ENCODE peak calls at places on chromosome 5, in four cellular contexts. One of them, this sample, is unnamed.
A peak's percentile ranks its signal among the peaks of the same experiment; 100 is the strongest.

GRCh38 chr5:33734541-33734940 is 157.2 kb downstream of the ADAMTS12 start:
- DNase-seq in H9: no peak
- DNase-seq in GM13977: no peak
- DNase-seq in PC-9: no peak
- DNase-seq in this sample: no peak

GRCh38 chr5:101969752-101970151 is 326.3 kb downstream of the SLCO4C1 start:
- DNase-seq in H9: no peak
- DNase-seq in GM13977: no peak
- DNase-seq in PC-9: no peak
- DNase-seq in this sample: no peak

GRCh38 chr5:152331006-152331405 is 74.1 kb downstream of the NMUR2 start:
- DNase-seq in H9: no peak
- DNase-seq in GM13977: no peak
- DNase-seq in PC-9: peak; percentile 50
- DNase-seq in this sample: no peak

GRCh38 chr5:169416583-169417196 is 115.8 kb upstream of the SLIT3 start:
- DNase-seq in H9: no peak
- DNase-seq in GM13977: peak; percentile 6
- DNase-seq in PC-9: no peak
- DNase-seq in this sample: no peak

GRCh38 chr5:178883815-178884430 is 11.8 kb upstream of the ZFP2 start:
- DNase-seq in H9: no peak
- DNase-seq in GM13977: no peak
- DNase-seq in PC-9: no peak
- DNase-seq in this sample: no peak

GRCh38 chr5:92822183-92822582 is 758.8 kb downstream of the NR2F1-AS1 start:
- DNase-seq in H9: peak; percentile 31
- DNase-seq in GM13977: no peak
- DNase-seq in PC-9: no peak
- DNase-seq in this sample: no peak

GRCh38 chr5:52073993-52074689 is 690.9 kb downstream of the ISL1 start:
- DNase-seq in H9: no peak
- DNase-seq in GM13977: no peak
- DNase-seq in PC-9: no peak
- DNase-seq in this sample: no peak

GRCh38 chr5:142915840-142916424 is 145.8 kb downstream of the ARHGAP26 start:
- DNase-seq in H9: peak; percentile 75
- DNase-seq in GM13977: peak; percentile 26
- DNase-seq in PC-9: no peak
- DNase-seq in this sample: peak; percentile 66

GRCh38 chr5:41347569-41347968 is 134.2 kb upstream of the C6 start:
- DNase-seq in H9: no peak
- DNase-seq in GM13977: no peak
- DNase-seq in PC-9: no peak
- DNase-seq in this sample: no peak

GRCh38 chr5:169142264-169142970 is 158.5 kb downstream of the SLIT3 start:
- DNase-seq in H9: no peak
- DNase-seq in GM13977: no peak
- DNase-seq in PC-9: no peak
- DNase-seq in this sample: no peak

GRCh38 chr5:155394727-155395126 is 381.2 kb downstream of the KIF4B start:
- DNase-seq in H9: no peak
- DNase-seq in GM13977: no peak
- DNase-seq in PC-9: no peak
- DNase-seq in this sample: no peak

GRCh38 chr5:55173696-55174101 is 722 bp upstream of the CDC20B start:
- DNase-seq in H9: peak; percentile 27
- DNase-seq in GM13977: peak; percentile 34
- DNase-seq in PC-9: no peak
- DNase-seq in this sample: no peak

GRCh38 chr5:101260857-101261256 is 357.8 kb upstream of the ST8SIA4 start:
- DNase-seq in H9: no peak
- DNase-seq in GM13977: no peak
- DNase-seq in PC-9: no peak
- DNase-seq in this sample: no peak

DNA sequence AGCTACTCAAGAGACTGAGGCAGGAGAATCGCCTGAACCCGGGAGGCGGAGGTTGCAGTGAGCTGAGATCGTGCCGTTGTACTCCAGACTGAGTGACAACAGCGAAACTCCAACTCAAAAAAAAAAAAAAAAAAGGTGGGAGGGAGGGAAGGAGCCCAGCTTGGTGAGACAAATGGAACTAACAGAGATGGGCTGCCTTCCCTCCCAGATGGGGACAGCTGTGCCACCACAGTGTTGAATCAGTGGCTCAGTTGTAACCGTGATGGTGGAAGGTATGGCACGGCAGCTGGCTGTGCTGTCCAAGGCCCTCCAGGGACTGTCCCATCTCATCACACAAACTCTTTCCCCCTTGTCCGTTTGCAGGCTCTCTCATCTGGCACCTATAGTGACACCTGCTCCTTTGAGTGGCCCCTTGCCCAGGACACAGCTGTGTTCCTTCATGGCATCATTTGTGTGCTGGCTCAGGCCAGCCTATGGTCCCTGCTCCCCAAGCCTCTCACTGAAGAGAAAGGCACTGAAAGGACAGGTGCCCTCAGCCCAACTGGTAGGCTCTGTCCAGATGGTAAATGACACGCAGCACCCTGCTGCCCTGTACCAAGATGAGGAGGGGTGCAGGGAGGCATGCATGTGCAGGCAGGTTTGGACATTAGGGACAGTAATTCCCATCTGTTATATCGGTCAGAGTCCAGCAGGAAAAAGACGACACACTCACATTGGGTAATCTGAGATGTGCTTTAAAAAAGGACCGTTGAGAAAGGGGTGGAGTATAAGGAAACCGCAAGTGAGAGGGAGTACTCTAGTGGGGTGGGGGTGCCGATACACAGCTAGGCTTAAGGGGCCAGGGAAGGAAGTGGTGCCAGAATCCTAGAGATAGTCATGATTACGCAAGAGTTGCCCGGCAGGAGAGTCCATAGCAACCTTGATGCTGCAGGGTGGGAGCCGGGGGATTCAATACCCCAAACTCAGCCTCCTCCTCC is 4.3 kb downstream of the SMIM33 start:
- DNase-seq in H9: no peak
- DNase-seq in GM13977: no peak
- DNase-seq in PC-9: no peak
- DNase-seq in this sample: no peak
- TF ChIP-seq CTCF in H9: no peak
- TF ChIP-seq CTCF in GM13977: no peak
- TF ChIP-seq CTCF in PC-9: no peak
- TF ChIP-seq CTCF in this sample: no peak

GRCh38 chr5:103089272-103089671 is 30.7 kb downstream of the GIN1 start:
- DNase-seq in H9: no peak
- DNase-seq in GM13977: no peak
- DNase-seq in PC-9: no peak
- DNase-seq in this sample: no peak
- TF ChIP-seq CTCF in H9: no peak
- TF ChIP-seq CTCF in GM13977: no peak
- TF ChIP-seq CTCF in PC-9: no peak
- TF ChIP-seq CTCF in this sample: no peak

DNA sequence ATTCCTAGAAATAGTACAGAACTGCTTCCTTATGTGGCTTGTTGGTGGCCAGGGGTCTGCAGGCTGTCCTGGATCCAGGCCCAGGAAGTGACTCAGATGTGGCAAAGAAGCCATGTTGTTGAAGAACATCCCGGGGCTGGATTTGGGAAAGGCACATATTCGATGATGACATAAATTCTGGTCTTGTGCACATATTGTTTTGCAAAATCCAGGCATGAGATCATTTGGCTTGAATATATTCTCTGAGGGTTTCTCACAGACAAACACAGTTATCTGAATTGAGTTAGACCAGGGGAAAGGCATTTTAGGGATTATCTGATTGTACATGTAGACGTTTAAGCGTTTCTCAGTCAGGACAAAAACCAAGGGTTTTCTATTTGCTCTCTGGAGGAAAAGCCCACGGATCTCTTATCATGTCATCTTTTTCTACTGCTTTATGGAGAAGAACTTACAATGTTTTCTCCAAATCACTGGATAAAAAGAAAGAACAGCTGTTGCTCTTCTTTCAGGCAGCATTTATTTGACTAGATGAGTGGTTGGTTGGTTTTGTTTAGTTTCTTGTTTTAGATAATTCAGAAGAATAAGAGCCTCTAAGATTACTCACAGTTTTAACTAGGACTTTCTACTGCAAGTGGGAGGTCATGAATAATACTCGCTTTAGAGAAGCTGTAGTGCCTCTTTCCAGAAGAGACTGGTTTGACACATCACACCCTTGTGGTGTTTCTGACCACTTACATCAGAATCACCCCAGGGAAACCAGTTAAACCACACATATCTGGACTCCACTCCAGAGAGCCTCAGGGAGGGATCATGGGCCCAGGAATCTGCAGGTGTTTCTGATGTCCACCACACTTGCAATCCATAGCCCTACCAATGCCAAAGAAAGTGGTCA is 29.5 kb upstream of the LHFPL2 start:
- DNase-seq in H9: no peak
- DNase-seq in GM13977: peak; percentile 31
- DNase-seq in PC-9: peak; percentile 90
- DNase-seq in this sample: peak; percentile 57
- TF ChIP-seq CTCF in H9: no peak
- TF ChIP-seq CTCF in GM13977: no peak
- TF ChIP-seq CTCF in PC-9: no peak
- TF ChIP-seq CTCF in this sample: no peak

DNA sequence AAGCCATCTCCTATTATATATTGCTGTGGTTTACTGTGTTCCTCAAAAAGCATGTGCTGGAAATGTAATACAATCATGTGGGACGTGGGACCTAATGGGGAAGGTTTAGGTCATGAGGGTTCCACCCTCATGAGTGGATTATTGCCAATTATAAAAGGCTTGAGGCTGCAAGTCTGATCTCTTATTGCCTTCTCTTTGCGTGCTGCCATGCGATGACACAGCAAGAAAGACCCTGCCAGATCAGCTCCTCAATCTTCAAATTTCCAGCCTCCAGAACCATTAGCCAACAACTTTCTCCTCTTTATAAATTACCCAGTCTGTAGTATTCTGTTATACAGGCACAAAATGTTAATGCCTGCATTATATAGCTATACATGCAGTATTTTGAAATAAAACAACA is 45.4 kb downstream of the MARCHF11 start:
- DNase-seq in H9: no peak
- DNase-seq in GM13977: no peak
- DNase-seq in PC-9: no peak
- DNase-seq in this sample: no peak
- TF ChIP-seq CTCF in H9: no peak
- TF ChIP-seq CTCF in GM13977: no peak
- TF ChIP-seq CTCF in PC-9: no peak
- TF ChIP-seq CTCF in this sample: no peak

GRCh38 chr5:158623971-158624370 is 475.7 kb downstream of the EBF1 start:
- DNase-seq in H9: no peak
- DNase-seq in GM13977: no peak
- DNase-seq in PC-9: no peak
- DNase-seq in this sample: no peak
- TF ChIP-seq CTCF in H9: no peak
- TF ChIP-seq CTCF in GM13977: no peak
- TF ChIP-seq CTCF in PC-9: no peak
- TF ChIP-seq CTCF in this sample: no peak

DNA sequence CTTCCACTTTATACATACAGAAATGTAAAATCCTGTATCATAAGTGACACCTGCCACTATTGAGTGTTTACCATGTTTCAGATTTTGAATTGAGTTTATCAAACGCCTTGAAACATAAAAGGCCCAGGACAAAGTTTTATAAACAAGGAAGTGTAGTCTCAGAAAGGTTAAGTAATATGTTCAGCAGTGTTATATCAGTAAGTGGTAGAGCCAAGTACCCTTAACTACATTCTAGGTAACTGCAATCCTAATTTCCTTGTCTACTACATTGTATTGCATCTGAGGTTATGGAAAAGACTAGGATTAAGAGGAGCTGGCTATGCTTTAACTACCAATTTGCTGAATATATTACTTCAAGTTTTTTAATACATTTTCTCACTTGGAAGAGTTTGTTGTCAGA is 641.6 kb downstream of the LRRC70 start:
- DNase-seq in H9: no peak
- DNase-seq in GM13977: no peak
- DNase-seq in PC-9: no peak
- DNase-seq in this sample: no peak
- TF ChIP-seq CTCF in H9: no peak
- TF ChIP-seq CTCF in GM13977: no peak
- TF ChIP-seq CTCF in PC-9: no peak
- TF ChIP-seq CTCF in this sample: no peak

GRCh38 chr5:72325566-72326297 is 5.6 kb downstream of the PTCD2 start:
- DNase-seq in H9: no peak
- DNase-seq in GM13977: no peak
- DNase-seq in PC-9: no peak
- DNase-seq in this sample: no peak

GRCh38 chr5:72314571-72315172 is 5.4 kb downstream of the MRPS27 start:
- DNase-seq in H9: no peak
- DNase-seq in GM13977: no peak
- DNase-seq in PC-9: peak; percentile 35
- DNase-seq in this sample: peak; percentile 57

GRCh38 chr5:72324186-72324825 is 4.1 kb downstream of the PTCD2 start:
- DNase-seq in H9: no peak
- DNase-seq in GM13977: no peak
- DNase-seq in PC-9: peak; percentile 65
- DNase-seq in this sample: no peak

GRCh38 chr5:72320022-72320898 is at the start of the genes MRPS27 and PTCD2:
- DNase-seq in H9: peak; percentile 97
- DNase-seq in GM13977: peak; percentile 97
- DNase-seq in PC-9: peak; percentile 92
- DNase-seq in this sample: peak; percentile 96
- TF ChIP-seq CTCF in H9: peak; percentile 40
- TF ChIP-seq CTCF in GM13977: peak; percentile 42
- TF ChIP-seq CTCF in PC-9: no peak
- TF ChIP-seq CTCF in this sample: no peak

GRCh38 chr5:131564229-131564652 is 70.8 kb downstream of the RAPGEF6 start:
- DNase-seq in H9: no peak
- DNase-seq in GM13977: no peak
- DNase-seq in PC-9: no peak
- DNase-seq in this sample: no peak

DNA sequence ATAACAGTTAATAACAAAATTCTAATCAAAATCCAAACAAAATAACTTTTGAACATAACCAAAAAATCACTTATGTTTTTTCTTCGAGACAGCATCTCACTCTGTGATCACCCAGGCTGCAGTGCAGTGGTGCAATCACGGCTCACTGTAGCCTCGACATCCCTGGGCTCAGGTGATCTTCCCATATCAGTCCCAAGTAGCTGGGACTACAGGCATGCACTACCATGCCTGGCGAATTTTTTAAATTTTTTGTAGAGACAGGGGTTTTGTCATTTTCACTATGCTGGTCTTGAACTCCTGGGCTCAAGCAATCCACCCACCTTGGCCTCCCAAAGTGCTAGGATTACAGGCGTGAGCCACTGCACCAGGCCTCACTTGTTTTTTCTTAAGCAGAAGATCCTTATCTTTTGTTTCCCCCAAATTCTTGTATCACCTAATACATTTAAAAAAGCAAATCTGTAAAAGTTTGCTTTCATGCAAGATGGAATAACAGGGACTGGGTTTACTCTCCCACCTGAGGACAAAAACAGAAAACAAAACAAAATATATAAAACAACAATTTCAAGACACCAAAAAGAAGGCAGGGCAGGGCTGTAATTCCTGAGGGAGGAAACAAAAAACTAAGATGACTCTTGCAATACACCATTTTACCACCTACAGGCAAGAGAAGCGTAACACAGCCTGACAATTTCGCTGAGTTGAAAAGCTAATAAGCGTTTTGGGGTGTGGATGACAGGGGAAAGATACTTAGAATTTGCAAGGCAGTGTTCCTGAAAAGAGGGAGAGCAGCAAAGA is 71.4 kb downstream of the RAPGEF6 start:
- DNase-seq in H9: no peak
- DNase-seq in GM13977: no peak
- DNase-seq in PC-9: no peak
- DNase-seq in this sample: no peak
- TF ChIP-seq CTCF in H9: peak; percentile 41
- TF ChIP-seq CTCF in GM13977: no peak
- TF ChIP-seq CTCF in PC-9: no peak
- TF ChIP-seq CTCF in this sample: no peak

This sample was measured in Calu3.